ENCODE peak calls at places on chromosomes 2 and 18, in nine cellular contexts. R, T, I, V, H, E, P, K and O are unnamed samples.

GRCh38 chr2:128564551-128564950 is 245.9 kb upstream of the HS6ST1 start:
- DNase-seq in R (no peak), P (no peak), K (no peak), T (no peak), H (no peak), E (no peak), I (no peak), V (no peak), O (no peak)

GRCh38 chr18:48140738-48141137 is 210.3 kb upstream of the SMAD2 start:
- DNase-seq in V (no peak), P (no peak), I (no peak), R (no peak), E (no peak), H (no peak), K (no peak), T (no peak), O (no peak)

GRCh38 chr2:63572001-63572400 is 16.3 kb downstream of the WDPCP start:
- DNase-seq in K (no peak), I (no peak), H (no peak), T (no peak), E (no peak), R (no peak), P (no peak), V (no peak), O (no peak)

GRCh38 chr2:65438137-65438899 is 5.9 kb upstream of the SPRED2 start:
- DNase-seq in R (no peak), T (no peak), K (no peak), H (no peak), I (no peak), E (no peak), V (no peak), P (no peak), O (no peak)

GRCh38 chr2:65660340-65660739 is 227.9 kb upstream of the SPRED2 start:
- DNase-seq in V (no peak), I (no peak), K (no peak), R (no peak), H (no peak), T (no peak), E (no peak), P (no peak), O (no peak)

GRCh38 chr18:54323970-54324369 is 33.7 kb downstream of the STARD6 start:
- DNase-seq in H (no peak), T (no peak), R (no peak), V (no peak), E (no peak), I (no peak), K (peak; percentile 4), P (no peak), O (no peak)

GRCh38 chr2:65128297-65129190 is 1.4 kb downstream of the RAB1A start:
- DNase-seq in I (peak; percentile 67), H (no peak), E (peak; percentile 85), R (peak; percentile 63), P (no peak), K (peak; percentile 65), T (no peak), V (peak; percentile 76), O (peak; percentile 67)

GRCh38 chr18:3538954-3539617 is 89.1 kb downstream of the TGIF1 start:
- DNase-seq in V (no peak), E (no peak), H (no peak), R (no peak), K (peak; percentile 26), P (no peak), T (no peak), I (no peak), O (no peak)

GRCh38 chr18:3541549-3542386 is 91.8 kb downstream of the TGIF1 start:
- DNase-seq in P (no peak), R (no peak), H (no peak), T (no peak), E (no peak), V (no peak), I (no peak), K (no peak), O (no peak)

GRCh38 chr2:219968685-219969345 is 341.4 kb downstream of the SLC4A3 start:
- DNase-seq in E (no peak), K (no peak), R (no peak), P (peak; percentile 81), T (no peak), I (no peak), V (peak; percentile 41), H (peak; percentile 22), O (peak; percentile 63)

GRCh38 chr2:236343400-236344161 is 79.4 kb upstream of the ASB18 start:
- DNase-seq in E (peak; percentile 49), V (peak; percentile 78), T (no peak), I (peak; percentile 79), K (peak; percentile 81), P (peak; percentile 79), R (peak; percentile 86), H (peak; percentile 67), O (peak; percentile 75)

GRCh38 chr2:160367887-160368286 is 125.7 kb downstream of the RBMS1 start:
- DNase-seq in H (no peak), P (peak; percentile 34), E (peak; percentile 71), I (no peak), K (peak; percentile 89), R (peak; percentile 97), T (peak; percentile 33), V (peak; percentile 99), O (peak; percentile 98)

GRCh38 chr18:62027914-62028520 is 135.2 kb upstream of the RNF152 start:
- DNase-seq in I (no peak), H (no peak), T (no peak), E (no peak), V (no peak), K (no peak), P (no peak), R (no peak), O (no peak)

GRCh38 chr2:191857886-191858285 is 11.0 kb upstream of the CAVIN2 start:
- DNase-seq in R (no peak), V (no peak), T (no peak), K (no peak), H (no peak), P (no peak), I (no peak), E (no peak), O (no peak)

GRCh38 chr2:145002624-145003023 is 482.7 kb upstream of the ZEB2 start:
- DNase-seq in I (no peak), V (no peak), E (no peak), H (no peak), P (no peak), T (no peak), K (no peak), R (no peak), O (no peak)

GRCh38 chr2:54619660-54620231 is 103.7 kb upstream of the EML6 start:
- DNase-seq in P (no peak), E (no peak), R (no peak), H (no peak), V (no peak), I (no peak), K (no peak), T (no peak), O (no peak)

GRCh38 chr2:242060212-242060835 is 190.8 kb downstream of the RTP5 start:
- DNase-seq in V (peak; percentile 79), E (no peak), K (peak; percentile 93), R (peak; percentile 75), T (no peak), I (no peak), H (no peak), P (no peak), O (peak; percentile 83)

GRCh38 chr2:57180042-57180567 is 866.5 kb upstream of the VRK2 start:
- DNase-seq in P (no peak), V (peak; percentile 54), T (no peak), H (no peak), E (no peak), K (peak; percentile 46), R (peak; percentile 17), I (no peak), O (peak; percentile 79)

GRCh38 chr2:9422321-9423099 is 818 bp downstream of the ITGB1BP1 start:
- DNase-seq in E (peak; percentile 46), T (peak; percentile 50), K (peak; percentile 75), H (peak; percentile 18), I (peak; percentile 52), V (peak; percentile 35), R (no peak), P (peak; percentile 38), O (peak; percentile 47)

GRCh38 chr18:77544792-77545191 is 295.1 kb downstream of the GALR1 start:
- DNase-seq in T (no peak), K (no peak), I (no peak), R (no peak), E (no peak), V (no peak), P (no peak), H (no peak), O (no peak)

GRCh38 chr18:29605365-29605764 is 1428.4 kb upstream of the CDH2 start:
- DNase-seq in P (no peak), E (no peak), I (no peak), H (no peak), R (no peak), K (no peak), V (no peak), T (no peak), O (no peak)

GRCh38 chr2:67808112-67808511 is 254.7 kb downstream of the C1D start:
- DNase-seq in R (no peak), K (no peak), P (no peak), H (no peak), V (no peak), I (no peak), T (no peak), E (no peak), O (no peak)

GRCh38 chr2:122206101-122206500 is 450.6 kb downstream of the TSN start:
- DNase-seq in R (no peak), K (no peak), I (no peak), H (no peak), V (peak; percentile 8), T (no peak), E (no peak), P (no peak), O (peak; percentile 20)

GRCh38 chr2:170601489-170601888 is 113.6 kb upstream of the SP5 start:
- DNase-seq in V (no peak), R (no peak), T (no peak), P (no peak), K (no peak), H (no peak), I (no peak), E (no peak), O (no peak)
- H3K4me3 ChIP-seq in V (no peak overlapping the region), R (no peak overlapping the region), T (no peak overlapping the region), P (no peak overlapping the region), K (no peak overlapping the region), H (no peak overlapping the region), I (no peak overlapping the region), E (no peak overlapping the region), O (no peak overlapping the region)

GRCh38 chr2:11853197-11853588 is 106.8 kb downstream of the LPIN1 start:
- DNase-seq in T (no peak), V (no peak), R (no peak), E (no peak), H (no peak), K (no peak), I (no peak), P (no peak), O (no peak)
- TF ChIP-seq CTCF in T (no peak), V (no peak), R (no peak), E (no peak), H (no peak), K (no peak), I (no peak), P (no peak), O (no peak)

GRCh38 chr2:3126686-3127278 is 250.8 kb downstream of the EIPR1 start:
- DNase-seq in E (no peak), H (no peak), R (peak; percentile 16), K (peak; percentile 58), T (no peak), I (no peak), P (no peak), V (no peak), O (no peak)
- H3K4me3 ChIP-seq in E (no peak overlapping the region), H (no peak overlapping the region), R (no peak overlapping the region), K (no peak overlapping the region), T (no peak overlapping the region), I (no peak overlapping the region), P (no peak overlapping the region), V (no peak overlapping the region), O (no peak overlapping the region)

GRCh38 chr18:79611040-79611681 is 68.4 kb upstream of the CTDP1 start:
- DNase-seq in R (peak; percentile 55), V (peak; percentile 27), E (no peak), K (no peak), T (peak; percentile 52), I (peak; percentile 19), H (peak; percentile 2), P (peak; percentile 4), O (peak; percentile 88)
- TF ChIP-seq CTCF in R (no peak), V (no peak), E (no peak), K (no peak), T (no peak), I (no peak), H (no peak), P (no peak), O (no peak)